ENCODE peak calls at places on chromosomes 5 and 9, in six cellular contexts. D, M, L, C, G and Y are unnamed samples. For H3K27me3, the result is how much of the 10 kb centered on the place peaks cover.

GRCh38 chr9:34514401-34514800 is 8.4 kb downstream of the ENHO start:
- DNase-seq in D (no peak), M (no peak), L (no peak), C (no peak), G (no peak), Y (no peak)

GRCh38 chr9:113428062-113428600 is 17.6 kb downstream of the C9orf43 start:
- DNase-seq in D (no peak), M (no peak), L (no peak), C (no peak), G (no peak), Y (no peak)

GRCh38 chr5:75566710-75567309 is 44.4 kb upstream of the ANKDD1B start:
- DNase-seq in D (no peak), M (no peak), L (no peak), C (peak), G (peak), Y (no peak)

GRCh38 chr5:15252331-15252730 is 247.6 kb upstream of the FBXL7 start:
- DNase-seq in D (no peak), M (no peak), L (no peak), C (no peak), G (no peak), Y (no peak)

GRCh38 chr9:92308893-92309292 is 15.4 kb upstream of the IARS1 start:
- DNase-seq in D (no peak), M (no peak), L (no peak), C (no peak), G (no peak), Y (no peak)

GRCh38 chr5:134083517-134083916 is 31.0 kb upstream of the TCF7 start:
- DNase-seq in D (no peak), M (no peak), L (no peak), C (no peak), G (no peak), Y (no peak)

GRCh38 chr9:32866292-32866691 is 83.0 kb downstream of the TMEM215 start:
- DNase-seq in D (no peak), M (no peak), L (no peak), C (no peak), G (no peak), Y (no peak)

GRCh38 chr5:96538831-96539250 is 105.8 kb upstream of the PCSK1 start:
- DNase-seq in D (no peak), M (no peak), L (no peak), C (no peak), G (no peak), Y (no peak)

GRCh38 chr5:73280821-73281746 is 108.1 kb downstream of the TMEM174 start:
- DNase-seq in D (no peak), M (no peak), L (peak), C (peak), G (peak), Y (no peak)

GRCh38 chr5:92912280-92912679 is 668.7 kb downstream of the NR2F1-AS1 start:
- DNase-seq in D (no peak), M (no peak), L (no peak), C (no peak), G (no peak), Y (no peak)

GRCh38 chr9:5587024-5587423 is 41.9 kb upstream of the RIC1 start:
- DNase-seq in D (no peak), M (no peak), L (no peak), C (peak), G (no peak), Y (no peak)

GRCh38 chr5:135341696-135342095 is 57.3 kb downstream of the MACROH2A1 start:
- DNase-seq in D (no peak), M (no peak), L (no peak), C (no peak), G (no peak), Y (no peak)

GRCh38 chr5:171168177-171168576 is 140.9 kb upstream of the TLX3 start:
- DNase-seq in D (no peak), M (no peak), L (no peak), C (no peak), G (no peak), Y (no peak)

GRCh38 chr5:133962801-133963476 is 5.5 kb downstream of the C5orf15 start:
- DNase-seq in D (no peak), M (no peak), L (no peak), C (peak), G (no peak), Y (no peak)

GRCh38 chr9:95024097-95024671 is 293.3 kb downstream of the FANCC start:
- DNase-seq in D (no peak), M (no peak), L (peak), C (no peak), G (no peak), Y (peak)

GRCh38 chr9:115653231-115653630 is 500.4 kb upstream of the PAPPA start:
- DNase-seq in D (no peak), M (no peak), L (no peak), C (no peak), G (no peak), Y (no peak)

GRCh38 chr9:79302002-79302401 is 269.8 kb upstream of the TLE4 start:
- DNase-seq in D (no peak), M (no peak), L (no peak), C (no peak), G (no peak), Y (no peak)

GRCh38 chr9:76820431-76820830 is 56.2 kb downstream of the PCA3 start:
- DNase-seq in D (no peak), M (no peak), L (no peak), C (no peak), G (no peak), Y (no peak)

GRCh38 chr5:111384220-111384619 is 128.1 kb downstream of the STARD4 start:
- DNase-seq in D (no peak), M (no peak), L (no peak), C (peak), G (no peak), Y (no peak)

GRCh38 chr5:34475249-34475966 is 180.7 kb upstream of the RAI14 start:
- DNase-seq in D (no peak), M (no peak), L (no peak), C (no peak), G (no peak), Y (no peak)

GRCh38 chr9:71271602-71272001 is 150.2 kb upstream of the TRPM3 start:
- DNase-seq in D (no peak), M (no peak), L (no peak), C (no peak), G (no peak), Y (no peak)

GRCh38 chr5:58932057-58932594 is 349.3 kb downstream of the RAB3C start:
- DNase-seq in D (no peak), M (no peak), L (no peak), C (no peak), G (no peak), Y (no peak)

GRCh38 chr5:55324815-55325418 is 17.1 kb downstream of the MTREX start:
- DNase-seq in D (no peak), M (no peak), L (no peak), C (no peak), G (no peak), Y (no peak)

GRCh38 chr9:89096807-89097206 is 81.8 kb downstream of the SHC3 start:
- DNase-seq in D (no peak), M (no peak), L (no peak), C (no peak), G (no peak), Y (no peak)

GRCh38 chr5:8825161-8825757 is 720.6 kb downstream of the SEMA5A start:
- DNase-seq in D (no peak), M (no peak), L (no peak), C (no peak), G (no peak), Y (no peak)

GRCh38 chr5:133556551-133556950 is 55.8 kb downstream of the FSTL4 start:
- DNase-seq in D (no peak), M (no peak), L (no peak), C (no peak), G (no peak), Y (no peak)

GRCh38 chr9:17695482-17695881 is 116.6 kb downstream of the SH3GL2 start:
- DNase-seq in D (no peak), M (no peak), L (no peak), C (no peak), G (no peak), Y (no peak)

GRCh38 chr9:114006155-114006550 is 71.9 kb downstream of the AMBP start:
- DNase-seq in D (peak), M (no peak), L (no peak), C (no peak), G (peak), Y (no peak)

GRCh38 chr5:43231977-43232376 is 40.0 kb downstream of the NIM1K start:
- DNase-seq in D (no peak), M (no peak), L (peak), C (peak), G (no peak), Y (no peak)

GRCh38 chr5:35285011-35285410 is 54.7 kb upstream of the PRLR start:
- DNase-seq in D (no peak), M (no peak), L (no peak), C (no peak), G (no peak), Y (no peak)

GRCh38 chr9:130610862-130611689 is 31.7 kb downstream of the FUBP3 start:
- DNase-seq in D (no peak), M (no peak), L (no peak), C (no peak), G (no peak), Y (peak)

GRCh38 chr5:90561766-90562165 is 3.2 kb downstream of the ADGRV1 start:
- DNase-seq in D (no peak), M (no peak), L (no peak), C (no peak), G (no peak), Y (no peak)

GRCh38 chr5:6686916-6687409 is 26.3 kb upstream of the TENT4A start:
- DNase-seq in D (no peak), M (no peak), L (no peak), C (peak), G (no peak), Y (no peak)

GRCh38 chr5:172771439-172772111 is 580 bp upstream of the DUSP1 start:
- DNase-seq in D (no peak), M (no peak), L (no peak), C (peak), G (no peak), Y (no peak)

GRCh38 chr5:55480781-55481180 is 54.0 kb downstream of the PLPP1 start:
- DNase-seq in D (no peak), M (no peak), L (no peak), C (peak), G (no peak), Y (no peak)

GRCh38 chr5:87340716-87341115 is 72.0 kb downstream of the CCNH start:
- DNase-seq in D (no peak), M (no peak), L (no peak), C (no peak), G (no peak), Y (no peak)

GRCh38 chr9:105458404-105458803 is 10.6 kb downstream of the FSD1L start:
- DNase-seq in D (no peak), M (no peak), L (no peak), C (no peak), G (no peak), Y (no peak)

GRCh38 chr5:134143431-134143830 is 28.9 kb downstream of the TCF7 start:
- DNase-seq in D (no peak), M (no peak), L (peak), C (no peak), G (no peak), Y (no peak)

DNA sequence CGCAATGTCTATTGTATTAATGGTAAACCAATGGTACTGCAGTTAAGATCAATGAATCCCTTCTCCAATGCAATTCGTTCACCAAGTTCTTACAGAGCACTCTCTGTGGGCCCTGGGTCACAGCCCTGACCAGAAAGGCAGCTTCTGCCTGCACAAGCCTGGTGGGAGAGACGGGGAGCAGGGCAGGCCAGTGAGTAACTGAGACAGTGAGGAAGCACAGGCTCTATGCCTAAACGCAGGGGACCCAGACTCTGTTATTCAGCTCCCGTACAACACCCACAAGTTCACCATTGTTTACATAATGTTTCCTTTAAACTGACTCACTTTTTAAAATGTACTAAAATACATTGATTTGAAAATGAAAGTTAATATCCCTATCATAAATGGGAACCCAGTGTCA is 40.5 kb upstream of the CTSL start:
- DNase-seq in D (no peak), M (no peak), L (no peak), C (no peak), G (no peak), Y (no peak)
- H3K27ac ChIP-seq in D (no peak), M (no peak), L (no peak), C (no peak), G (peak), Y (peak)

GRCh38 chr5:175734501-175734900 is 76.6 kb downstream of the HRH2 start:
- DNase-seq in D (peak), M (no peak), L (no peak), C (no peak), G (no peak), Y (no peak)

GRCh38 chr5:175737481-175737880 is 79.6 kb downstream of the HRH2 start:
- DNase-seq in D (no peak), M (no peak), L (no peak), C (no peak), G (no peak), Y (no peak)

GRCh38 chr5:175736652-175737051 is 78.8 kb downstream of the HRH2 start:
- DNase-seq in D (no peak), M (no peak), L (no peak), C (no peak), G (no peak), Y (no peak)

GRCh38 chr5:175734016-175734415 is 76.1 kb downstream of the HRH2 start:
- DNase-seq in D (peak), M (no peak), L (no peak), C (no peak), G (no peak), Y (no peak)

DNA sequence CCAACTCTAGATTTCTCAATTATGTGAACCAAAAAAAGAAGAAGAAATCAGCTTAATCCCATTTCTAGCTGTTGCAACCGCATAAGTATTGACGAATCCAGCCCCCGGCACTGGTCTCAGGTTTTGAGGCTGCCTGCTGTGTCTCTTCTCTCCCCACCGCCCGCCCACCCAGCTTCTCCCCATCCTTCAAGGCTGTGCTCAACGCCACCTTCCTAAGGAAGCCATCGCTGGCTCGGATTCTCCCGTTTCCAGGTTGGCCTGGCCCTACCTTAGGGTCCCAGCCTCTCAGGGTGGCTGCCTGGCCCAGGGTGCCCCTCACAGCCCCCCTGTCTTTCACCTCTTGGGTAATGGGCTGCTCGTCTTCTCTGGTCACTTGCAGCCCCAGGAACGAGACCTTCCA is 77.8 kb downstream of the HRH2 start:
- DNase-seq in D (no peak), M (no peak), L (no peak), C (no peak), G (no peak), Y (no peak)
- H3K27me3 ChIP-seq in D (under half), M (under half), L (half or more), C (under half), G (half or more), Y (under half)

DNA sequence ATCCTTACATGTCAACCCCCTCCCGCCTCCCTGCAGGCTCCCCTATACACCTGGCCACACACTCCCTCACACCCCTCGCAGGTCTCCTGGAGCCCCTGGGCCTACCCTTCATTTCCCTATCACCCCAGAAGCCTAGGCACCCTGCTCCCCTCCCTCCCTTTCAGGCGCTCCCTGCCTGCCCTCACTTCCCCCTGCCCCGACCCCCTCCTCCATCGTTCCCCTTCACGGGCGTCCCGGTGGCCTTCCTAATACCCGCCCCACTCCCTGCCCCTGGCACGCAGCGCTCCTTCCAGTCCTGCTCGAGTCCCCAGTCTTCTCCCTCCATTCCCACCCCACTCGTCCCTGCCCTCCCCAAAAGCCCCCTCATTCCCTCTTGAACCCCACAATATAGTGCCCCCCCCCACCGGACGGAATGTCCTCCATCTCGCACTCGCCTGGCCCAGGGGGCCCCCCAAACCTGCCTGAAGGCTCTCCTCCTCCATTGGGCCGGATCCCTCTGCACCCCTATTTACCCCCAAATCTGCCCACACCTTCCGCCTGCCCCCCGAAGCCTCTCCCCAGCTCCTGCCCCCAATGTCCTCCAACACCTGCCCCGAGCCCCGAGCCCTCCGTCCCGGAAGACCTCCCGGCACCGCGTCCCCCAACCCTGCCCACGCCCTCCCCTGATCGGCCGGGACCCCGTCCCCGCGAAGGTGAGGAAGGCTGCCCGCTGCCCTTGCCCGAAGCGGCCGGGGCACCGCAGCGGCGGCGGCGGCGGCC is 726 bp downstream of the STRBP start:
- DNase-seq in D (no peak), M (no peak), L (peak), C (no peak), G (no peak), Y (peak)
- H3K27ac ChIP-seq in D (no peak), M (no peak), L (peak), C (no peak), G (peak), Y (peak)

GRCh38 chr5:77960305-77960704 is 184.2 kb upstream of the TBCA start:
- DNase-seq in D (no peak), M (no peak), L (no peak), C (no peak), G (no peak), Y (no peak)

GRCh38 chr5:77957516-77957915 is 181.4 kb upstream of the TBCA start:
- DNase-seq in D (no peak), M (no peak), L (no peak), C (no peak), G (no peak), Y (no peak)

GRCh38 chr5:77957081-77957480 is 180.9 kb upstream of the TBCA start:
- DNase-seq in D (no peak), M (no peak), L (no peak), C (no peak), G (no peak), Y (no peak)

GRCh38 chr5:77958642-77959315 is 182.6 kb upstream of the TBCA start:
- DNase-seq in D (no peak), M (no peak), L (no peak), C (no peak), G (no peak), Y (no peak)

GRCh38 chr5:77957931-77958476 is 181.9 kb upstream of the TBCA start:
- DNase-seq in D (no peak), M (no peak), L (no peak), C (no peak), G (no peak), Y (no peak)
- H3K27me3 ChIP-seq in D (under half), M (under half), L (under half), C (half or more), G (half or more), Y (under half)

GRCh38 chr9:135886147-135886981 is 21.0 kb downstream of the CAMSAP1 start:
- DNase-seq in D (peak), M (no peak), L (peak), C (peak), G (no peak), Y (no peak)
- H3K27ac ChIP-seq in D (peak), M (no peak), L (no peak), C (no peak), G (peak), Y (no peak)